ENCODE peak calls at places on chromosomes 16 and 17, in five cellular contexts. One of them, this sample, is unnamed.

GRCh38 chr16:15643453-15644305 is 725 bp upstream of the MARF1 start:
- DNase-seq in neuronal stem cell: no peak
- DNase-seq in HCT116: peak
- DNase-seq in dorsolateral prefrontal cortex: no peak
- DNase-seq in CD4-positive, alpha-beta T cell: no peak
- DNase-seq in this sample: no peak

GRCh38 chr17:28369684-28370034 is 448 bp downstream of the VTN start:
- DNase-seq in neuronal stem cell: no peak
- DNase-seq in HCT116: no peak
- DNase-seq in dorsolateral prefrontal cortex: no peak
- DNase-seq in CD4-positive, alpha-beta T cell: no peak
- DNase-seq in this sample: no peak

GRCh38 chr17:77783991-77784820 is 174.3 kb upstream of the TNRC6C start:
- DNase-seq in neuronal stem cell: no peak
- DNase-seq in HCT116: no peak
- DNase-seq in dorsolateral prefrontal cortex: no peak
- DNase-seq in CD4-positive, alpha-beta T cell: peak
- DNase-seq in this sample: no peak

GRCh38 chr16:1137604-1138003 is 15.3 kb upstream of the CACNA1H start:
- DNase-seq in neuronal stem cell: no peak
- DNase-seq in HCT116: no peak
- DNase-seq in dorsolateral prefrontal cortex: no peak
- DNase-seq in CD4-positive, alpha-beta T cell: no peak
- DNase-seq in this sample: no peak

GRCh38 chr17:45139533-45139920 is 4.0 kb downstream of the ACBD4 start:
- DNase-seq in neuronal stem cell: no peak
- DNase-seq in HCT116: no peak
- DNase-seq in dorsolateral prefrontal cortex: no peak
- DNase-seq in CD4-positive, alpha-beta T cell: no peak
- DNase-seq in this sample: no peak

GRCh38 chr16:57374067-57374534 is 1.8 kb downstream of the CX3CL1 start:
- DNase-seq in neuronal stem cell: no peak
- DNase-seq in HCT116: no peak
- DNase-seq in dorsolateral prefrontal cortex: peak
- DNase-seq in CD4-positive, alpha-beta T cell: no peak
- DNase-seq in this sample: no peak

GRCh38 chr17:20206591-20206990 is 197.4 kb downstream of the SPECC1 start:
- DNase-seq in neuronal stem cell: no peak
- DNase-seq in HCT116: no peak
- DNase-seq in dorsolateral prefrontal cortex: no peak
- DNase-seq in CD4-positive, alpha-beta T cell: no peak
- DNase-seq in this sample: no peak

GRCh38 chr16:56477096-56477878 is 25.9 kb downstream of the OGFOD1 start:
- DNase-seq in neuronal stem cell: no peak
- DNase-seq in HCT116: peak
- DNase-seq in dorsolateral prefrontal cortex: no peak
- DNase-seq in CD4-positive, alpha-beta T cell: no peak
- DNase-seq in this sample: peak

GRCh38 chr17:70378005-70378404 is 208.7 kb downstream of the KCNJ2 start:
- DNase-seq in neuronal stem cell: no peak
- DNase-seq in HCT116: no peak
- DNase-seq in dorsolateral prefrontal cortex: no peak
- DNase-seq in CD4-positive, alpha-beta T cell: no peak
- DNase-seq in this sample: no peak

GRCh38 chr17:79542718-79543117 is 68.1 kb downstream of the RBFOX3 start:
- DNase-seq in neuronal stem cell: no peak
- DNase-seq in HCT116: no peak
- DNase-seq in dorsolateral prefrontal cortex: no peak
- DNase-seq in CD4-positive, alpha-beta T cell: no peak
- DNase-seq in this sample: no peak

GRCh38 chr17:37788531-37788930 is 43.7 kb upstream of the HNF1B start:
- DNase-seq in neuronal stem cell: no peak
- DNase-seq in HCT116: no peak
- DNase-seq in dorsolateral prefrontal cortex: no peak
- DNase-seq in CD4-positive, alpha-beta T cell: no peak
- DNase-seq in this sample: no peak

GRCh38 chr16:81940781-81941560 is 70.3 kb downstream of the SDR42E1 start:
- DNase-seq in neuronal stem cell: no peak
- DNase-seq in HCT116: peak
- DNase-seq in dorsolateral prefrontal cortex: no peak
- DNase-seq in CD4-positive, alpha-beta T cell: no peak
- DNase-seq in this sample: peak

GRCh38 chr16:65202461-65202860 is 80.6 kb upstream of the CDH11 start:
- DNase-seq in neuronal stem cell: no peak
- DNase-seq in HCT116: no peak
- DNase-seq in dorsolateral prefrontal cortex: no peak
- DNase-seq in CD4-positive, alpha-beta T cell: no peak
- DNase-seq in this sample: no peak

GRCh38 chr16:80883159-80883642 is 78.8 kb upstream of the CDYL2 start:
- DNase-seq in neuronal stem cell: no peak
- DNase-seq in HCT116: no peak
- DNase-seq in dorsolateral prefrontal cortex: no peak
- DNase-seq in CD4-positive, alpha-beta T cell: no peak
- DNase-seq in this sample: no peak

GRCh38 chr16:68272501-68273209 is 8.3 kb downstream of the SLC7A6 start:
- DNase-seq in neuronal stem cell: no peak
- DNase-seq in HCT116: no peak
- DNase-seq in dorsolateral prefrontal cortex: no peak
- DNase-seq in CD4-positive, alpha-beta T cell: peak
- DNase-seq in this sample: no peak

GRCh38 chr17:55531053-55531728 is 19.9 kb upstream of the SMIM36 start:
- DNase-seq in neuronal stem cell: no peak
- DNase-seq in HCT116: no peak
- DNase-seq in dorsolateral prefrontal cortex: no peak
- DNase-seq in CD4-positive, alpha-beta T cell: no peak
- DNase-seq in this sample: no peak

GRCh38 chr16:49352923-49353322 is 20.7 kb upstream of the C16orf78 start:
- DNase-seq in neuronal stem cell: no peak
- DNase-seq in HCT116: peak
- DNase-seq in dorsolateral prefrontal cortex: no peak
- DNase-seq in CD4-positive, alpha-beta T cell: no peak
- DNase-seq in this sample: no peak

GRCh38 chr17:82592751-82593589 is 55.3 kb downstream of the WDR45B start:
- DNase-seq in neuronal stem cell: peak
- DNase-seq in HCT116: peak
- DNase-seq in dorsolateral prefrontal cortex: peak
- DNase-seq in CD4-positive, alpha-beta T cell: peak
- DNase-seq in this sample: no peak

GRCh38 chr16:57061084-57061905 is 31.1 kb upstream of the CPNE2 start:
- DNase-seq in neuronal stem cell: no peak
- DNase-seq in HCT116: no peak
- DNase-seq in dorsolateral prefrontal cortex: no peak
- DNase-seq in CD4-positive, alpha-beta T cell: no peak
- DNase-seq in this sample: peak

GRCh38 chr17:62722625-62723024 is 85.5 kb downstream of the MARCHF10 start:
- DNase-seq in neuronal stem cell: no peak
- DNase-seq in HCT116: no peak
- DNase-seq in dorsolateral prefrontal cortex: no peak
- DNase-seq in CD4-positive, alpha-beta T cell: no peak
- DNase-seq in this sample: no peak

GRCh38 chr16:66289986-66290385 is 76.5 kb upstream of the CDH5 start:
- DNase-seq in neuronal stem cell: no peak
- DNase-seq in HCT116: no peak
- DNase-seq in dorsolateral prefrontal cortex: no peak
- DNase-seq in CD4-positive, alpha-beta T cell: no peak
- DNase-seq in this sample: no peak

GRCh38 chr17:55734128-55734781 is 11.6 kb upstream of the TMEM100 start:
- DNase-seq in neuronal stem cell: no peak
- DNase-seq in HCT116: no peak
- DNase-seq in dorsolateral prefrontal cortex: no peak
- DNase-seq in CD4-positive, alpha-beta T cell: no peak
- DNase-seq in this sample: no peak

GRCh38 chr16:84942786-84943185 is 68.5 kb downstream of the ZDHHC7 start:
- DNase-seq in neuronal stem cell: no peak
- DNase-seq in HCT116: no peak
- DNase-seq in dorsolateral prefrontal cortex: no peak
- DNase-seq in CD4-positive, alpha-beta T cell: no peak
- DNase-seq in this sample: no peak

GRCh38 chr16:85436636-85437160 is 176.4 kb upstream of the GSE1 start:
- DNase-seq in neuronal stem cell: no peak
- DNase-seq in HCT116: no peak
- DNase-seq in dorsolateral prefrontal cortex: no peak
- DNase-seq in CD4-positive, alpha-beta T cell: no peak
- DNase-seq in this sample: no peak

GRCh38 chr17:60327122-60327869 is 64.6 kb downstream of the USP32 start:
- DNase-seq in neuronal stem cell: peak
- DNase-seq in HCT116: no peak
- DNase-seq in dorsolateral prefrontal cortex: peak
- DNase-seq in CD4-positive, alpha-beta T cell: no peak
- DNase-seq in this sample: no peak

GRCh38 chr16:85151603-85152413 is 39.5 kb upstream of the CIBAR2 start:
- DNase-seq in neuronal stem cell: no peak
- DNase-seq in HCT116: no peak
- DNase-seq in dorsolateral prefrontal cortex: peak
- DNase-seq in CD4-positive, alpha-beta T cell: no peak
- DNase-seq in this sample: no peak

GRCh38 chr16:70582280-70582978 is 58.8 kb downstream of the SF3B3 start:
- DNase-seq in neuronal stem cell: no peak
- DNase-seq in HCT116: no peak
- DNase-seq in dorsolateral prefrontal cortex: no peak
- DNase-seq in CD4-positive, alpha-beta T cell: no peak
- DNase-seq in this sample: no peak

GRCh38 chr17:46179375-46179999 is 13.7 kb downstream of the KANSL1 start:
- DNase-seq in neuronal stem cell: no peak
- DNase-seq in HCT116: no peak
- DNase-seq in dorsolateral prefrontal cortex: no peak
- DNase-seq in CD4-positive, alpha-beta T cell: no peak
- DNase-seq in this sample: no peak

GRCh38 chr16:1990336-1991134 is 765 bp downstream of the SYNGR3 start:
- DNase-seq in neuronal stem cell: no peak
- DNase-seq in HCT116: no peak
- DNase-seq in dorsolateral prefrontal cortex: peak
- DNase-seq in CD4-positive, alpha-beta T cell: no peak
- DNase-seq in this sample: no peak

GRCh38 chr17:74972107-74972972 is at the start of gene HID1:
- DNase-seq in neuronal stem cell: peak
- DNase-seq in HCT116: no peak
- DNase-seq in dorsolateral prefrontal cortex: peak
- DNase-seq in CD4-positive, alpha-beta T cell: peak
- DNase-seq in this sample: no peak

GRCh38 chr16:81493755-81494433 is 49.3 kb downstream of the CMIP start:
- DNase-seq in neuronal stem cell: no peak
- DNase-seq in HCT116: peak
- DNase-seq in dorsolateral prefrontal cortex: no peak
- DNase-seq in CD4-positive, alpha-beta T cell: no peak
- DNase-seq in this sample: peak

GRCh38 chr17:47265983-47266541 is 12.4 kb downstream of the ITGB3 start:
- DNase-seq in neuronal stem cell: no peak
- DNase-seq in HCT116: no peak
- DNase-seq in dorsolateral prefrontal cortex: no peak
- DNase-seq in CD4-positive, alpha-beta T cell: no peak
- DNase-seq in this sample: no peak

GRCh38 chr16:24721830-24722238 is 7.6 kb upstream of the TNRC6A start:
- DNase-seq in neuronal stem cell: no peak
- DNase-seq in HCT116: no peak
- DNase-seq in dorsolateral prefrontal cortex: no peak
- DNase-seq in CD4-positive, alpha-beta T cell: no peak
- DNase-seq in this sample: peak

GRCh38 chr17:41492351-41492750 is 2.6 kb upstream of the KRT36 start:
- DNase-seq in neuronal stem cell: no peak
- DNase-seq in HCT116: no peak
- DNase-seq in dorsolateral prefrontal cortex: no peak
- DNase-seq in CD4-positive, alpha-beta T cell: no peak
- DNase-seq in this sample: no peak

DNA sequence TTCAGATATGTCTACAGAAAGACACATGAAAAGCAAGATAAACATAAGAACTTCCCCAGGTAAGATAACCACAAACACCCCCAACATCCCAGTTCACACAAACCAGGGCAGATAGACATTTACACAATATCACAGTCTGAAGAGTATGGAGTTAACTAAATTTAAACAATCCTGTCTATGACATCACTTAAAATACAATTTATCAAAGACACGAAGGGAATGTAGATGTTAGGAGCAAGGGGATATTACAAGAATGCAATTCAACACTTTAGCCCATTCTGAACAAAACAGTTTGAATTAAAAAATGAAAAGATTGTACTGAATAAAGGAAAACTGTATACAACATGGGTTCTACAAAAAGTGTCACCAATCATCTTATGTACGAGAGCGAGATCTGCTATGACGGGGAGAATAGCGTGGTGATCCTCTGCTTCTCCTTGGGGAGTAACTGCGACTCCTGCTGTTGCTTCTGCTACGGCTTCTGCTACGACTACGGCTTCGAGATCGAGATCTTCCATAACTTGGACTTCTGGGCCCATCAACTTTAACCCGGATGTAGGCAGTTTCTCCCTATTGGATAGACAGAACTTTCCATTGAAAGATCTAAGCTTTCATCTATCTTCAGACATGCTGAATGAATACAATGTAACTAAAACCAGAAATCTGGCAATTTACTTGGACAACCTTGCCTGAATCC is 1.9 kb downstream of the SRSF1 start:
- DNase-seq in neuronal stem cell: no peak
- DNase-seq in HCT116: no peak
- DNase-seq in dorsolateral prefrontal cortex: no peak
- DNase-seq in CD4-positive, alpha-beta T cell: no peak
- DNase-seq in this sample: no peak
- H3K27ac ChIP-seq in neuronal stem cell: no peak
- H3K27ac ChIP-seq in HCT116: peak
- H3K27ac ChIP-seq in dorsolateral prefrontal cortex: peak
- H3K27ac ChIP-seq in CD4-positive, alpha-beta T cell: peak
- H3K27ac ChIP-seq in this sample: no peak

GRCh38 chr16:53549970-53550406 is 47.0 kb upstream of the AKTIP start:
- DNase-seq in neuronal stem cell: peak
- DNase-seq in HCT116: peak
- DNase-seq in dorsolateral prefrontal cortex: peak
- DNase-seq in CD4-positive, alpha-beta T cell: peak
- DNase-seq in this sample: peak
- H3K27ac ChIP-seq in neuronal stem cell: no peak
- H3K27ac ChIP-seq in HCT116: no peak
- H3K27ac ChIP-seq in dorsolateral prefrontal cortex: no peak
- H3K27ac ChIP-seq in CD4-positive, alpha-beta T cell: no peak
- H3K27ac ChIP-seq in this sample: no peak

GRCh38 chr17:31269178-31269577 is 27.9 kb downstream of the OMG start:
- DNase-seq in neuronal stem cell: no peak
- DNase-seq in HCT116: no peak
- DNase-seq in dorsolateral prefrontal cortex: no peak
- DNase-seq in CD4-positive, alpha-beta T cell: no peak
- DNase-seq in this sample: no peak
- H3K27ac ChIP-seq in neuronal stem cell: no peak
- H3K27ac ChIP-seq in HCT116: peak
- H3K27ac ChIP-seq in dorsolateral prefrontal cortex: no peak
- H3K27ac ChIP-seq in CD4-positive, alpha-beta T cell: no peak
- H3K27ac ChIP-seq in this sample: peak

GRCh38 chr17:76726231-76726765 is at the start of gene JMJD6:
- DNase-seq in neuronal stem cell: peak
- DNase-seq in HCT116: peak
- DNase-seq in dorsolateral prefrontal cortex: peak
- DNase-seq in CD4-positive, alpha-beta T cell: peak
- DNase-seq in this sample: peak

GRCh38 chr17:76726766-76727718 is at the start of gene METTL23:
- DNase-seq in neuronal stem cell: peak
- DNase-seq in HCT116: no peak
- DNase-seq in dorsolateral prefrontal cortex: peak
- DNase-seq in CD4-positive, alpha-beta T cell: peak
- DNase-seq in this sample: no peak

GRCh38 chr17:76727745-76728456 is 1.3 kb downstream of the METTL23 start:
- DNase-seq in neuronal stem cell: no peak
- DNase-seq in HCT116: no peak
- DNase-seq in dorsolateral prefrontal cortex: no peak
- DNase-seq in CD4-positive, alpha-beta T cell: no peak
- DNase-seq in this sample: no peak

GRCh38 chr17:76723812-76724211 is 2.6 kb downstream of the JMJD6 start:
- DNase-seq in neuronal stem cell: no peak
- DNase-seq in HCT116: no peak
- DNase-seq in dorsolateral prefrontal cortex: no peak
- DNase-seq in CD4-positive, alpha-beta T cell: no peak
- DNase-seq in this sample: no peak

GRCh38 chr17:76725580-76726230 is 701 bp downstream of the JMJD6 start:
- DNase-seq in neuronal stem cell: no peak
- DNase-seq in HCT116: no peak
- DNase-seq in dorsolateral prefrontal cortex: peak
- DNase-seq in CD4-positive, alpha-beta T cell: peak
- DNase-seq in this sample: no peak
- H3K27ac ChIP-seq in neuronal stem cell: peak
- H3K27ac ChIP-seq in HCT116: peak
- H3K27ac ChIP-seq in dorsolateral prefrontal cortex: peak
- H3K27ac ChIP-seq in CD4-positive, alpha-beta T cell: peak
- H3K27ac ChIP-seq in this sample: peak

This sample was measured in epithelial cell of prostate.